ENCODE peak calls at places on chromosomes 13 and 19, in seven cellular contexts. One of them, this sample, is unnamed.

GRCh38 chr13:51557875-51558604 is 26.2 kb upstream of the WDFY2 start:
- DNase-seq in ELF-1: no peak
- DNase-seq in effector memory CD4-positive, alpha-beta T cell: no peak
- DNase-seq in left ventricle myocardium inferior: no peak
- DNase-seq in stimulated activated CD4-positive, alpha-beta T cell treated with anti-CD3 and anti-CD28 coated beads, Interleukin-15, amount 100 ng/mL, for 1 hour: no peak
- DNase-seq in sciatic nerve: no peak
- DNase-seq in tibial nerve: no peak
- DNase-seq in this sample: no peak

GRCh38 chr13:42574435-42575311 is 721 bp downstream of the TNFSF11 start:
- DNase-seq in ELF-1: peak
- DNase-seq in effector memory CD4-positive, alpha-beta T cell: no peak
- DNase-seq in left ventricle myocardium inferior: no peak
- DNase-seq in stimulated activated CD4-positive, alpha-beta T cell treated with anti-CD3 and anti-CD28 coated beads, Interleukin-15, amount 100 ng/mL, for 1 hour: peak
- DNase-seq in sciatic nerve: no peak
- DNase-seq in tibial nerve: no peak
- DNase-seq in this sample: peak

GRCh38 chr13:78679329-78679728 is 20.4 kb upstream of the OBI1 start:
- DNase-seq in ELF-1: no peak
- DNase-seq in effector memory CD4-positive, alpha-beta T cell: no peak
- DNase-seq in left ventricle myocardium inferior: no peak
- DNase-seq in stimulated activated CD4-positive, alpha-beta T cell treated with anti-CD3 and anti-CD28 coated beads, Interleukin-15, amount 100 ng/mL, for 1 hour: no peak
- DNase-seq in sciatic nerve: no peak
- DNase-seq in tibial nerve: no peak
- DNase-seq in this sample: no peak

GRCh38 chr13:33194820-33195692 is 90.5 kb downstream of the STARD13 start:
- DNase-seq in ELF-1: no peak
- DNase-seq in effector memory CD4-positive, alpha-beta T cell: no peak
- DNase-seq in left ventricle myocardium inferior: no peak
- DNase-seq in stimulated activated CD4-positive, alpha-beta T cell treated with anti-CD3 and anti-CD28 coated beads, Interleukin-15, amount 100 ng/mL, for 1 hour: no peak
- DNase-seq in sciatic nerve: no peak
- DNase-seq in tibial nerve: no peak
- DNase-seq in this sample: no peak

GRCh38 chr19:27776020-27776419 is 1436.9 kb downstream of the UQCRFS1 start:
- DNase-seq in ELF-1: peak
- DNase-seq in effector memory CD4-positive, alpha-beta T cell: no peak
- DNase-seq in left ventricle myocardium inferior: no peak
- DNase-seq in stimulated activated CD4-positive, alpha-beta T cell treated with anti-CD3 and anti-CD28 coated beads, Interleukin-15, amount 100 ng/mL, for 1 hour: no peak
- DNase-seq in sciatic nerve: no peak
- DNase-seq in tibial nerve: no peak
- DNase-seq in this sample: no peak

GRCh38 chr13:29969286-29969685 is 118.9 kb upstream of the UBL3 start:
- DNase-seq in ELF-1: no peak
- DNase-seq in effector memory CD4-positive, alpha-beta T cell: no peak
- DNase-seq in left ventricle myocardium inferior: no peak
- DNase-seq in stimulated activated CD4-positive, alpha-beta T cell treated with anti-CD3 and anti-CD28 coated beads, Interleukin-15, amount 100 ng/mL, for 1 hour: no peak
- DNase-seq in sciatic nerve: no peak
- DNase-seq in tibial nerve: no peak
- DNase-seq in this sample: no peak

GRCh38 chr19:44741841-44742352 is 6.6 kb upstream of the BCL3 start:
- DNase-seq in ELF-1: peak
- DNase-seq in effector memory CD4-positive, alpha-beta T cell: no peak
- DNase-seq in left ventricle myocardium inferior: peak
- DNase-seq in stimulated activated CD4-positive, alpha-beta T cell treated with anti-CD3 and anti-CD28 coated beads, Interleukin-15, amount 100 ng/mL, for 1 hour: no peak
- DNase-seq in sciatic nerve: peak
- DNase-seq in tibial nerve: peak
- DNase-seq in this sample: no peak

GRCh38 chr13:44919103-44919804 is 70.0 kb downstream of the NUFIP1 start:
- DNase-seq in ELF-1: no peak
- DNase-seq in effector memory CD4-positive, alpha-beta T cell: no peak
- DNase-seq in left ventricle myocardium inferior: no peak
- DNase-seq in stimulated activated CD4-positive, alpha-beta T cell treated with anti-CD3 and anti-CD28 coated beads, Interleukin-15, amount 100 ng/mL, for 1 hour: no peak
- DNase-seq in sciatic nerve: no peak
- DNase-seq in tibial nerve: no peak
- DNase-seq in this sample: no peak

GRCh38 chr19:39696418-39696817 is 7.9 kb upstream of the LGALS14 start:
- DNase-seq in ELF-1: no peak
- DNase-seq in effector memory CD4-positive, alpha-beta T cell: no peak
- DNase-seq in left ventricle myocardium inferior: no peak
- DNase-seq in stimulated activated CD4-positive, alpha-beta T cell treated with anti-CD3 and anti-CD28 coated beads, Interleukin-15, amount 100 ng/mL, for 1 hour: no peak
- DNase-seq in sciatic nerve: no peak
- DNase-seq in tibial nerve: no peak
- DNase-seq in this sample: no peak

GRCh38 chr13:99605417-99606321 is 104.4 kb downstream of the TM9SF2 start:
- DNase-seq in ELF-1: peak
- DNase-seq in effector memory CD4-positive, alpha-beta T cell: peak
- DNase-seq in left ventricle myocardium inferior: peak
- DNase-seq in stimulated activated CD4-positive, alpha-beta T cell treated with anti-CD3 and anti-CD28 coated beads, Interleukin-15, amount 100 ng/mL, for 1 hour: no peak
- DNase-seq in sciatic nerve: no peak
- DNase-seq in tibial nerve: no peak
- DNase-seq in this sample: peak

GRCh38 chr19:16581145-16581970 is 9.1 kb upstream of the SLC35E1 start:
- DNase-seq in ELF-1: no peak
- DNase-seq in effector memory CD4-positive, alpha-beta T cell: no peak
- DNase-seq in left ventricle myocardium inferior: peak
- DNase-seq in stimulated activated CD4-positive, alpha-beta T cell treated with anti-CD3 and anti-CD28 coated beads, Interleukin-15, amount 100 ng/mL, for 1 hour: no peak
- DNase-seq in sciatic nerve: no peak
- DNase-seq in tibial nerve: no peak
- DNase-seq in this sample: no peak

GRCh38 chr13:106449096-106449495 is 86.4 kb downstream of the EFNB2 start:
- DNase-seq in ELF-1: no peak
- DNase-seq in effector memory CD4-positive, alpha-beta T cell: no peak
- DNase-seq in left ventricle myocardium inferior: no peak
- DNase-seq in stimulated activated CD4-positive, alpha-beta T cell treated with anti-CD3 and anti-CD28 coated beads, Interleukin-15, amount 100 ng/mL, for 1 hour: no peak
- DNase-seq in sciatic nerve: no peak
- DNase-seq in tibial nerve: no peak
- DNase-seq in this sample: no peak

GRCh38 chr19:2087621-2088100 is 8.5 kb downstream of the MOB3A start:
- DNase-seq in ELF-1: no peak
- DNase-seq in effector memory CD4-positive, alpha-beta T cell: no peak
- DNase-seq in left ventricle myocardium inferior: no peak
- DNase-seq in stimulated activated CD4-positive, alpha-beta T cell treated with anti-CD3 and anti-CD28 coated beads, Interleukin-15, amount 100 ng/mL, for 1 hour: no peak
- DNase-seq in sciatic nerve: no peak
- DNase-seq in tibial nerve: no peak
- DNase-seq in this sample: peak

GRCh38 chr13:112616586-112617381 is 28.8 kb upstream of the TUBGCP3 start:
- DNase-seq in ELF-1: peak
- DNase-seq in effector memory CD4-positive, alpha-beta T cell: no peak
- DNase-seq in left ventricle myocardium inferior: no peak
- DNase-seq in stimulated activated CD4-positive, alpha-beta T cell treated with anti-CD3 and anti-CD28 coated beads, Interleukin-15, amount 100 ng/mL, for 1 hour: no peak
- DNase-seq in sciatic nerve: no peak
- DNase-seq in tibial nerve: no peak
- DNase-seq in this sample: no peak

GRCh38 chr19:4046946-4047683 is 19.6 kb downstream of the ZBTB7A start:
- DNase-seq in ELF-1: no peak
- DNase-seq in effector memory CD4-positive, alpha-beta T cell: no peak
- DNase-seq in left ventricle myocardium inferior: no peak
- DNase-seq in stimulated activated CD4-positive, alpha-beta T cell treated with anti-CD3 and anti-CD28 coated beads, Interleukin-15, amount 100 ng/mL, for 1 hour: no peak
- DNase-seq in sciatic nerve: no peak
- DNase-seq in tibial nerve: no peak
- DNase-seq in this sample: no peak

GRCh38 chr13:111005364-111005763 is 90.5 kb upstream of the ANKRD10 start:
- DNase-seq in ELF-1: no peak
- DNase-seq in effector memory CD4-positive, alpha-beta T cell: no peak
- DNase-seq in left ventricle myocardium inferior: no peak
- DNase-seq in stimulated activated CD4-positive, alpha-beta T cell treated with anti-CD3 and anti-CD28 coated beads, Interleukin-15, amount 100 ng/mL, for 1 hour: no peak
- DNase-seq in sciatic nerve: no peak
- DNase-seq in tibial nerve: no peak
- DNase-seq in this sample: no peak

GRCh38 chr19:6519289-6519688 is 11.5 kb upstream of the TNFSF9 start:
- DNase-seq in ELF-1: no peak
- DNase-seq in effector memory CD4-positive, alpha-beta T cell: no peak
- DNase-seq in left ventricle myocardium inferior: no peak
- DNase-seq in stimulated activated CD4-positive, alpha-beta T cell treated with anti-CD3 and anti-CD28 coated beads, Interleukin-15, amount 100 ng/mL, for 1 hour: no peak
- DNase-seq in sciatic nerve: no peak
- DNase-seq in tibial nerve: no peak
- DNase-seq in this sample: no peak

GRCh38 chr19:29795461-29795860 is 16.3 kb upstream of the CCNE1 start:
- DNase-seq in ELF-1: no peak
- DNase-seq in effector memory CD4-positive, alpha-beta T cell: no peak
- DNase-seq in left ventricle myocardium inferior: no peak
- DNase-seq in stimulated activated CD4-positive, alpha-beta T cell treated with anti-CD3 and anti-CD28 coated beads, Interleukin-15, amount 100 ng/mL, for 1 hour: no peak
- DNase-seq in sciatic nerve: no peak
- DNase-seq in tibial nerve: no peak
- DNase-seq in this sample: no peak

GRCh38 chr19:19434483-19435045 is 29.1 kb downstream of the GATAD2A start:
- DNase-seq in ELF-1: no peak
- DNase-seq in effector memory CD4-positive, alpha-beta T cell: no peak
- DNase-seq in left ventricle myocardium inferior: peak
- DNase-seq in stimulated activated CD4-positive, alpha-beta T cell treated with anti-CD3 and anti-CD28 coated beads, Interleukin-15, amount 100 ng/mL, for 1 hour: no peak
- DNase-seq in sciatic nerve: no peak
- DNase-seq in tibial nerve: peak
- DNase-seq in this sample: no peak

GRCh38 chr19:19595171-19595701 is 23.3 kb downstream of the PBX4 start:
- DNase-seq in ELF-1: no peak
- DNase-seq in effector memory CD4-positive, alpha-beta T cell: no peak
- DNase-seq in left ventricle myocardium inferior: no peak
- DNase-seq in stimulated activated CD4-positive, alpha-beta T cell treated with anti-CD3 and anti-CD28 coated beads, Interleukin-15, amount 100 ng/mL, for 1 hour: no peak
- DNase-seq in sciatic nerve: no peak
- DNase-seq in tibial nerve: no peak
- DNase-seq in this sample: no peak

GRCh38 chr13:41008349-41008980 is 10.7 kb downstream of the ELF1 start:
- DNase-seq in ELF-1: no peak
- DNase-seq in effector memory CD4-positive, alpha-beta T cell: no peak
- DNase-seq in left ventricle myocardium inferior: no peak
- DNase-seq in stimulated activated CD4-positive, alpha-beta T cell treated with anti-CD3 and anti-CD28 coated beads, Interleukin-15, amount 100 ng/mL, for 1 hour: no peak
- DNase-seq in sciatic nerve: no peak
- DNase-seq in tibial nerve: no peak
- DNase-seq in this sample: no peak

GRCh38 chr13:103283451-103283820 is 217.2 kb upstream of the SLC10A2 start:
- DNase-seq in ELF-1: no peak
- DNase-seq in effector memory CD4-positive, alpha-beta T cell: no peak
- DNase-seq in left ventricle myocardium inferior: no peak
- DNase-seq in stimulated activated CD4-positive, alpha-beta T cell treated with anti-CD3 and anti-CD28 coated beads, Interleukin-15, amount 100 ng/mL, for 1 hour: no peak
- DNase-seq in sciatic nerve: no peak
- DNase-seq in tibial nerve: no peak
- DNase-seq in this sample: no peak

GRCh38 chr13:51832471-51833152 is 12.4 kb downstream of the TMEM272 start:
- DNase-seq in ELF-1: peak
- DNase-seq in effector memory CD4-positive, alpha-beta T cell: peak
- DNase-seq in left ventricle myocardium inferior: no peak
- DNase-seq in stimulated activated CD4-positive, alpha-beta T cell treated with anti-CD3 and anti-CD28 coated beads, Interleukin-15, amount 100 ng/mL, for 1 hour: no peak
- DNase-seq in sciatic nerve: no peak
- DNase-seq in tibial nerve: no peak
- DNase-seq in this sample: peak

GRCh38 chr19:28037186-28037585 is 1175.8 kb downstream of the UQCRFS1 start:
- DNase-seq in ELF-1: no peak
- DNase-seq in effector memory CD4-positive, alpha-beta T cell: no peak
- DNase-seq in left ventricle myocardium inferior: no peak
- DNase-seq in stimulated activated CD4-positive, alpha-beta T cell treated with anti-CD3 and anti-CD28 coated beads, Interleukin-15, amount 100 ng/mL, for 1 hour: no peak
- DNase-seq in sciatic nerve: no peak
- DNase-seq in tibial nerve: no peak
- DNase-seq in this sample: no peak

GRCh38 chr19:41696402-41697197 is 8.5 kb upstream of the CEACAM7 start:
- DNase-seq in ELF-1: peak
- DNase-seq in effector memory CD4-positive, alpha-beta T cell: no peak
- DNase-seq in left ventricle myocardium inferior: no peak
- DNase-seq in stimulated activated CD4-positive, alpha-beta T cell treated with anti-CD3 and anti-CD28 coated beads, Interleukin-15, amount 100 ng/mL, for 1 hour: no peak
- DNase-seq in sciatic nerve: peak
- DNase-seq in tibial nerve: no peak
- DNase-seq in this sample: no peak

GRCh38 chr19:40154121-40154680 is 37.0 kb upstream of the MAP3K10 start:
- DNase-seq in ELF-1: no peak
- DNase-seq in effector memory CD4-positive, alpha-beta T cell: no peak
- DNase-seq in left ventricle myocardium inferior: no peak
- DNase-seq in stimulated activated CD4-positive, alpha-beta T cell treated with anti-CD3 and anti-CD28 coated beads, Interleukin-15, amount 100 ng/mL, for 1 hour: no peak
- DNase-seq in sciatic nerve: peak
- DNase-seq in tibial nerve: no peak
- DNase-seq in this sample: no peak

GRCh38 chr19:31963741-31964140 is 381.7 kb upstream of the ZNF507 start:
- DNase-seq in ELF-1: no peak
- DNase-seq in effector memory CD4-positive, alpha-beta T cell: no peak
- DNase-seq in left ventricle myocardium inferior: peak
- DNase-seq in stimulated activated CD4-positive, alpha-beta T cell treated with anti-CD3 and anti-CD28 coated beads, Interleukin-15, amount 100 ng/mL, for 1 hour: no peak
- DNase-seq in sciatic nerve: no peak
- DNase-seq in tibial nerve: no peak
- DNase-seq in this sample: no peak

GRCh38 chr13:49292742-49293498 is 45.2 kb downstream of the CDADC1 start:
- DNase-seq in ELF-1: no peak
- DNase-seq in effector memory CD4-positive, alpha-beta T cell: no peak
- DNase-seq in left ventricle myocardium inferior: no peak
- DNase-seq in stimulated activated CD4-positive, alpha-beta T cell treated with anti-CD3 and anti-CD28 coated beads, Interleukin-15, amount 100 ng/mL, for 1 hour: no peak
- DNase-seq in sciatic nerve: peak
- DNase-seq in tibial nerve: no peak
- DNase-seq in this sample: peak

GRCh38 chr19:21848706-21849105 is 12.7 kb upstream of the ZNF43 start:
- DNase-seq in ELF-1: no peak
- DNase-seq in effector memory CD4-positive, alpha-beta T cell: no peak
- DNase-seq in left ventricle myocardium inferior: no peak
- DNase-seq in stimulated activated CD4-positive, alpha-beta T cell treated with anti-CD3 and anti-CD28 coated beads, Interleukin-15, amount 100 ng/mL, for 1 hour: no peak
- DNase-seq in sciatic nerve: no peak
- DNase-seq in tibial nerve: no peak
- DNase-seq in this sample: no peak

GRCh38 chr13:68551701-68552522 is 1321.8 kb upstream of the PCDH9 start:
- DNase-seq in ELF-1: no peak
- DNase-seq in effector memory CD4-positive, alpha-beta T cell: no peak
- DNase-seq in left ventricle myocardium inferior: no peak
- DNase-seq in stimulated activated CD4-positive, alpha-beta T cell treated with anti-CD3 and anti-CD28 coated beads, Interleukin-15, amount 100 ng/mL, for 1 hour: no peak
- DNase-seq in sciatic nerve: no peak
- DNase-seq in tibial nerve: no peak
- DNase-seq in this sample: no peak

GRCh38 chr19:18761531-18762110 is 29.5 kb downstream of the COMP start:
- DNase-seq in ELF-1: no peak
- DNase-seq in effector memory CD4-positive, alpha-beta T cell: no peak
- DNase-seq in left ventricle myocardium inferior: no peak
- DNase-seq in stimulated activated CD4-positive, alpha-beta T cell treated with anti-CD3 and anti-CD28 coated beads, Interleukin-15, amount 100 ng/mL, for 1 hour: no peak
- DNase-seq in sciatic nerve: no peak
- DNase-seq in tibial nerve: no peak
- DNase-seq in this sample: no peak

GRCh38 chr19:48103922-48104321 is 6.7 kb downstream of the PLA2G4C start:
- DNase-seq in ELF-1: no peak
- DNase-seq in effector memory CD4-positive, alpha-beta T cell: no peak
- DNase-seq in left ventricle myocardium inferior: no peak
- DNase-seq in stimulated activated CD4-positive, alpha-beta T cell treated with anti-CD3 and anti-CD28 coated beads, Interleukin-15, amount 100 ng/mL, for 1 hour: no peak
- DNase-seq in sciatic nerve: no peak
- DNase-seq in tibial nerve: no peak
- DNase-seq in this sample: no peak

GRCh38 chr13:23500858-23501257 is 67.4 kb upstream of the SACS start:
- DNase-seq in ELF-1: no peak
- DNase-seq in effector memory CD4-positive, alpha-beta T cell: no peak
- DNase-seq in left ventricle myocardium inferior: no peak
- DNase-seq in stimulated activated CD4-positive, alpha-beta T cell treated with anti-CD3 and anti-CD28 coated beads, Interleukin-15, amount 100 ng/mL, for 1 hour: no peak
- DNase-seq in sciatic nerve: no peak
- DNase-seq in tibial nerve: no peak
- DNase-seq in this sample: no peak

GRCh38 chr19:3176715-3177501 is 1.7 kb upstream of the S1PR4 start:
- DNase-seq in ELF-1: no peak
- DNase-seq in effector memory CD4-positive, alpha-beta T cell: peak
- DNase-seq in left ventricle myocardium inferior: no peak
- DNase-seq in stimulated activated CD4-positive, alpha-beta T cell treated with anti-CD3 and anti-CD28 coated beads, Interleukin-15, amount 100 ng/mL, for 1 hour: peak
- DNase-seq in sciatic nerve: peak
- DNase-seq in tibial nerve: no peak
- DNase-seq in this sample: peak

This sample was measured in stimulated activated naive CD8-positive, alpha-beta T cell treated with anti-CD3 and anti-CD28 coated beads, Interleukin-15, amount 100 ng/mL, for 72 hours.